ENCODE peak calls at places on chromosomes 7 and 10, in eight cellular contexts. C is activated naive CD4-positive, alpha-beta T cell; N is aorta; S is ELR; G is sigmoid colon; V is activated T-cell treated with anti-CD3 and anti-CD28 coated beads for 48 hours; O is prostate gland; J is kidney tubule cell. W is an unnamed sample.

GRCh38 chr10:56068473-56069263 is 292.4 kb downstream of the ZWINT start:
- DNase-seq in C (no peak), N (no peak), S (no peak), G (no peak), V (no peak), O (no peak), J (no peak), W (peak)

GRCh38 chr7:51160990-51161615 is 155.5 kb downstream of the COBL start:
- DNase-seq in C (peak), N (peak), S (peak), G (peak), V (peak), O (peak), J (peak), W (no peak)

GRCh38 chr7:93232673-93233018 is 480 bp downstream of the VPS50 start:
- DNase-seq in C (no peak), N (no peak), S (peak), G (no peak), V (no peak), O (no peak), J (peak), W (no peak)

GRCh38 chr7:38574121-38574520 is 57.1 kb downstream of the AMPH start:
- DNase-seq in C (no peak), N (no peak), S (no peak), G (no peak), V (no peak), O (no peak), J (no peak), W (no peak)

GRCh38 chr7:35257251-35258124 is 3.6 kb upstream of the TBX20 start:
- DNase-seq in C (no peak), N (no peak), S (no peak), G (no peak), V (no peak), O (no peak), J (no peak), W (no peak)

GRCh38 chr10:123394382-123394781 is 240.2 kb downstream of the BUB3 start:
- DNase-seq in C (no peak), N (no peak), S (no peak), G (no peak), V (no peak), O (no peak), J (peak), W (no peak)

GRCh38 chr7:70608229-70608628 is 523.7 kb upstream of the GALNT17 start:
- DNase-seq in C (no peak), N (no peak), S (peak), G (no peak), V (no peak), O (no peak), J (no peak), W (no peak)

GRCh38 chr10:43901302-43901701 is 252.6 kb upstream of the ZNF32 start:
- DNase-seq in C (no peak), N (no peak), S (peak), G (no peak), V (no peak), O (no peak), J (no peak), W (no peak)

GRCh38 chr7:35420657-35421056 is 166.8 kb upstream of the TBX20 start:
- DNase-seq in C (no peak), N (no peak), S (peak), G (no peak), V (no peak), O (no peak), J (no peak), W (no peak)

GRCh38 chr7:152512711-152513110 is 76.9 kb upstream of the KMT2C start:
- DNase-seq in C (no peak), N (no peak), S (no peak), G (no peak), V (no peak), O (no peak), J (peak), W (peak)

GRCh38 chr10:78605800-78606350 is 462.9 kb upstream of the ZMIZ1 start:
- DNase-seq in C (no peak), N (no peak), S (peak), G (no peak), V (no peak), O (no peak), J (peak), W (no peak)

GRCh38 chr7:44905002-44905635 is 19.8 kb upstream of the PURB start:
- DNase-seq in C (no peak), N (no peak), S (no peak), G (no peak), V (no peak), O (no peak), J (no peak), W (no peak)

GRCh38 chr10:113469796-113470195 is 83.1 kb upstream of the HABP2 start:
- DNase-seq in C (no peak), N (no peak), S (no peak), G (no peak), V (no peak), O (no peak), J (no peak), W (no peak)

GRCh38 chr10:126910798-126911197 is 5.6 kb downstream of the DOCK1 start:
- DNase-seq in C (no peak), N (no peak), S (no peak), G (no peak), V (no peak), O (peak), J (no peak), W (no peak)

GRCh38 chr10:37728830-37729229 is 128.6 kb downstream of the ZNF248 start:
- DNase-seq in C (no peak), N (no peak), S (no peak), G (peak), V (no peak), O (no peak), J (no peak), W (no peak)

GRCh38 chr7:41987-42386 is 150.4 kb upstream of the FAM20C start:
- DNase-seq in C (no peak), N (peak), S (no peak), G (no peak), V (no peak), O (peak), J (no peak), W (no peak)

GRCh38 chr7:46972205-46972604 is 609.7 kb downstream of the TNS3 start:
- DNase-seq in C (no peak), N (no peak), S (peak), G (no peak), V (no peak), O (no peak), J (peak), W (no peak)

GRCh38 chr10:6755891-6756460 is 175.9 kb upstream of the PRKCQ start:
- DNase-seq in C (no peak), N (no peak), S (peak), G (no peak), V (no peak), O (no peak), J (no peak), W (no peak)

GRCh38 chr7:16046045-16046444 is 359.6 kb upstream of the MEOX2 start:
- DNase-seq in C (no peak), N (no peak), S (peak), G (no peak), V (no peak), O (no peak), J (no peak), W (no peak)

GRCh38 chr7:71424166-71424803 is 292.3 kb downstream of the GALNT17 start:
- DNase-seq in C (no peak), N (no peak), S (no peak), G (no peak), V (no peak), O (no peak), J (no peak), W (no peak)

GRCh38 chr10:130339091-130339490 is 202.9 kb downstream of the GLRX3 start:
- DNase-seq in C (no peak), N (no peak), S (no peak), G (no peak), V (no peak), O (no peak), J (no peak), W (no peak)

GRCh38 chr10:506451-507354 is 182.8 kb downstream of the DIP2C start:
- DNase-seq in C (no peak), N (no peak), S (no peak), G (peak), V (no peak), O (no peak), J (no peak), W (peak)

GRCh38 chr7:55277916-55278315 is 87.2 kb upstream of the LANCL2 start:
- DNase-seq in C (no peak), N (no peak), S (no peak), G (no peak), V (no peak), O (no peak), J (no peak), W (no peak)

GRCh38 chr7:103857435-103857834 is 132.0 kb downstream of the RELN start:
- DNase-seq in C (no peak), N (no peak), S (no peak), G (no peak), V (no peak), O (no peak), J (no peak), W (no peak)

GRCh38 chr7:91348686-91349085 is 84.5 kb downstream of the FZD1 start:
- DNase-seq in C (no peak), N (no peak), S (peak), G (no peak), V (no peak), O (no peak), J (peak), W (no peak)

GRCh38 chr10:29057712-29058426 is 231.0 kb upstream of the LYZL1 start:
- DNase-seq in C (no peak), N (no peak), S (no peak), G (no peak), V (no peak), O (peak), J (no peak), W (no peak)

GRCh38 chr10:11528286-11528685 is 83.2 kb downstream of the USP6NL start:
- DNase-seq in C (no peak), N (no peak), S (no peak), G (no peak), V (no peak), O (no peak), J (no peak), W (no peak)

GRCh38 chr10:128067691-128068397 is 58.4 kb downstream of the MKI67 start:
- DNase-seq in C (no peak), N (peak), S (no peak), G (peak), V (no peak), O (no peak), J (no peak), W (no peak)

GRCh38 chr10:69295027-69295426 is 16.7 kb downstream of the HK1 start:
- DNase-seq in C (no peak), N (no peak), S (no peak), G (no peak), V (no peak), O (no peak), J (no peak), W (no peak)

GRCh38 chr7:33589911-33590310 is 315.4 kb upstream of the BMPER start:
- DNase-seq in C (no peak), N (no peak), S (no peak), G (no peak), V (no peak), O (no peak), J (no peak), W (no peak)

GRCh38 chr7:15889501-15889900 is 203.0 kb upstream of the MEOX2 start:
- DNase-seq in C (no peak), N (no peak), S (peak), G (no peak), V (no peak), O (no peak), J (peak), W (no peak)

GRCh38 chr7:128121731-128122576 is 90.7 kb upstream of the LRRC4 start:
- DNase-seq in C (no peak), N (no peak), S (no peak), G (no peak), V (no peak), O (no peak), J (peak), W (no peak)

GRCh38 chr10:88047589-88047988 is 184.2 kb downstream of the PTEN start:
- DNase-seq in C (no peak), N (no peak), S (no peak), G (no peak), V (no peak), O (no peak), J (no peak), W (no peak)

GRCh38 chr10:102451105-102451969 is at the start of gene C10orf95:
- DNase-seq in C (no peak), N (no peak), S (peak), G (no peak), V (no peak), O (no peak), J (peak), W (no peak)

GRCh38 chr7:27154901-27155815 is 1.3 kb downstream of the HOXA7 start:
- DNase-seq in C (no peak), N (no peak), S (no peak), G (peak), V (no peak), O (no peak), J (peak), W (peak)

GRCh38 chr7:100190059-100190711 is 12.5 kb downstream of the STAG3 start:
- DNase-seq in C (no peak), N (no peak), S (peak), G (no peak), V (no peak), O (no peak), J (peak), W (no peak)

GRCh38 chr7:111429781-111430180 is 132.5 kb downstream of the IMMP2L start:
- DNase-seq in C (no peak), N (no peak), S (no peak), G (no peak), V (no peak), O (no peak), J (no peak), W (no peak)

GRCh38 chr10:133205146-133205545 is 24.9 kb upstream of the UTF1 start:
- DNase-seq in C (no peak), N (no peak), S (no peak), G (no peak), V (no peak), O (no peak), J (no peak), W (peak)

GRCh38 chr10:79360499-79361342 is 13.5 kb downstream of the PPIF start:
- DNase-seq in C (no peak), N (peak), S (no peak), G (peak), V (no peak), O (no peak), J (no peak), W (peak)

W was measured in chondrocyte.